ENCODE peak calls at places on chromosomes 4 and X, in ten cellular contexts. N, B, G, T, Z, S, K, E, I and H are unnamed samples.
A peak's percentile ranks its signal among the peaks of the same experiment; 100 is the strongest.

GRCh38 chrX:37815366-37815765 is 32.0 kb downstream of the DYNLT3 start:
- DNase-seq in N (no peak), B (no peak), G (no peak), T (no peak), Z (no peak), S (no peak), K (no peak), E (no peak), I (no peak), H (no peak)

GRCh38 chr4:28822163-28822562 is 1898.0 kb upstream of the PCDH7 start:
- DNase-seq in N (peak; percentile 7), B (no peak), G (no peak), T (no peak), Z (no peak), S (peak; percentile 6), K (no peak), E (no peak), I (no peak), H (no peak)

GRCh38 chr4:168716411-168717129 is 219.7 kb downstream of the PALLD start:
- DNase-seq in N (no peak), B (no peak), G (no peak), T (peak; percentile 72), Z (no peak), S (no peak), K (no peak), E (no peak), I (no peak), H (no peak)

GRCh38 chrX:14926471-14926870 is 53.2 kb downstream of the MOSPD2 start:
- DNase-seq in N (peak; percentile 41), B (no peak), G (no peak), T (no peak), Z (no peak), S (no peak), K (no peak), E (no peak), I (no peak), H (no peak)

GRCh38 chrX:29478336-29479069 is 736.9 kb upstream of the MAGEB2 start:
- DNase-seq in N (peak; percentile 30), B (no peak), G (no peak), T (no peak), Z (peak; percentile 39), S (peak; percentile 37), K (peak; percentile 15), E (peak; percentile 1), I (no peak), H (no peak)

GRCh38 chrX:71098302-71098701 is 2.7 kb downstream of the FOXO4 start:
- DNase-seq in N (peak; percentile 56), B (no peak), G (peak; percentile 80), T (peak; percentile 69), Z (peak; percentile 69), S (peak; percentile 39), K (peak; percentile 8), E (peak; percentile 21), I (peak; percentile 71), H (peak; percentile 16)

GRCh38 chr4:76624271-76624681 is 189.2 kb downstream of the SHROOM3 start:
- DNase-seq in N (peak; percentile 98), B (no peak), G (no peak), T (peak; percentile 52), Z (no peak), S (peak; percentile 87), K (peak; percentile 48), E (no peak), I (no peak), H (peak; percentile 75)

GRCh38 chr4:173046818-173047217 is 121.8 kb upstream of the GALNT7 start:
- DNase-seq in N (no peak), B (peak; percentile 19), G (no peak), T (no peak), Z (peak; percentile 55), S (peak; percentile 9), K (no peak), E (no peak), I (no peak), H (peak; percentile 42)

GRCh38 chr4:139603576-139604387 is 47.8 kb upstream of the SETD7 start:
- DNase-seq in N (peak; percentile 68), B (peak; percentile 40), G (peak; percentile 9), T (peak; percentile 47), Z (peak; percentile 53), S (peak; percentile 69), K (peak; percentile 56), E (peak; percentile 36), I (no peak), H (peak; percentile 66)

GRCh38 chr4:87050596-87050995 is 115.8 kb downstream of the AFF1 start:
- DNase-seq in N (no peak), B (no peak), G (no peak), T (no peak), Z (no peak), S (no peak), K (no peak), E (no peak), I (peak; percentile 78), H (no peak)

GRCh38 chrX:131923614-131924250 is 99.4 kb upstream of the STK26 start:
- DNase-seq in N (no peak), B (no peak), G (no peak), T (no peak), Z (no peak), S (no peak), K (peak; percentile 9), E (no peak), I (no peak), H (no peak)

GRCh38 chrX:49850028-49850427 is 20.9 kb downstream of the PAGE4 start:
- DNase-seq in N (no peak), B (no peak), G (no peak), T (no peak), Z (no peak), S (no peak), K (no peak), E (no peak), I (no peak), H (no peak)

GRCh38 chr4:8133897-8134542 is 24.6 kb downstream of the ABLIM2 start:
- DNase-seq in N (no peak), B (no peak), G (no peak), T (no peak), Z (no peak), S (no peak), K (no peak), E (no peak), I (peak; percentile 40), H (no peak)

GRCh38 chr4:13665711-13666660 is 38.5 kb upstream of the BOD1L1 start:
- DNase-seq in N (peak; percentile 29), B (no peak), G (no peak), T (no peak), Z (no peak), S (peak; percentile 21), K (no peak), E (no peak), I (no peak), H (no peak)

GRCh38 chr4:120156115-120156718 is 89.6 kb upstream of the MAD2L1 start:
- DNase-seq in N (peak; percentile 66), B (peak; percentile 7), G (peak; percentile 16), T (peak; percentile 20), Z (peak; percentile 42), S (peak; percentile 88), K (peak; percentile 12), E (peak; percentile 5), I (no peak), H (peak; percentile 74)

GRCh38 chr4:122762520-122762919 is 30.0 kb downstream of the BBS12 start:
- DNase-seq in N (no peak), B (no peak), G (peak; percentile 8), T (no peak), Z (no peak), S (no peak), K (no peak), E (no peak), I (no peak), H (no peak)

GRCh38 chr4:182548156-182548555 is 305.0 kb downstream of the TENM3 start:
- DNase-seq in N (no peak), B (no peak), G (no peak), T (no peak), Z (no peak), S (no peak), K (no peak), E (no peak), I (no peak), H (no peak)

GRCh38 chr4:26030260-26030667 is 116.2 kb downstream of the SMIM20 start:
- DNase-seq in N (no peak), B (no peak), G (no peak), T (no peak), Z (no peak), S (no peak), K (no peak), E (no peak), I (no peak), H (no peak)

GRCh38 chr4:159685406-159686092 is 582.7 kb downstream of the RAPGEF2 start:
- DNase-seq in N (no peak), B (peak; percentile 2), G (no peak), T (no peak), Z (no peak), S (no peak), K (no peak), E (no peak), I (no peak), H (peak; percentile 16)

GRCh38 chrX:150663061-150663460 is 30.1 kb upstream of the MTMR1 start:
- DNase-seq in N (no peak), B (no peak), G (no peak), T (no peak), Z (no peak), S (no peak), K (no peak), E (no peak), I (no peak), H (no peak)

GRCh38 chr4:170804930-170805329 is 715.2 kb upstream of the AADAT start:
- DNase-seq in N (no peak), B (no peak), G (no peak), T (no peak), Z (no peak), S (no peak), K (no peak), E (no peak), I (no peak), H (no peak)

GRCh38 chr4:31408136-31408535 is 688.0 kb downstream of the PCDH7 start:
- DNase-seq in N (no peak), B (no peak), G (no peak), T (no peak), Z (no peak), S (no peak), K (no peak), E (no peak), I (no peak), H (no peak)

GRCh38 chr4:11428701-11429571 is at the start of gene HS3ST1:
- DNase-seq in N (no peak), B (peak; percentile 93), G (peak; percentile 71), T (peak; percentile 69), Z (peak; percentile 89), S (peak; percentile 45), K (peak; percentile 95), E (peak; percentile 93), I (peak; percentile 89), H (peak; percentile 89)

GRCh38 chr4:129804458-129804981 is 708.6 kb downstream of the C4orf33 start:
- DNase-seq in N (no peak), B (no peak), G (no peak), T (no peak), Z (no peak), S (no peak), K (no peak), E (peak; percentile 43), I (no peak), H (no peak)

GRCh38 chr4:183783933-183784622 is 121.0 kb upstream of the STOX2 start:
- DNase-seq in N (peak; percentile 11), B (no peak), G (no peak), T (no peak), Z (no peak), S (peak; percentile 53), K (no peak), E (no peak), I (no peak), H (no peak)

GRCh38 chr4:121072836-121073362 is 564 bp upstream of the NDNF start:
- DNase-seq in N (peak; percentile 4), B (no peak), G (peak; percentile 14), T (no peak), Z (peak; percentile 42), S (peak; percentile 12), K (no peak), E (no peak), I (peak; percentile 73), H (no peak)